ENCODE peak calls at places on chromosomes 16 and 17, in six cellular contexts. Z is activated gamma-delta T cell treated with Interleukin-2 at 50 U/mL for 16 hours, T is retinal pigment epithelial cell, R is GM10248, W is esophagus muscularis mucosa, N is NCI-H1105. F is an unnamed sample.

GRCh38 chr17:2235792-2236365 is 67.7 kb downstream of the SMG6 start:
- DNase-seq in Z (no peak), T (no peak), R (no peak), W (no peak), N (no peak), F (no peak)

GRCh38 chr17:39979865-39980401 is 674 bp upstream of the PSMD3 start:
- DNase-seq in W (no peak), T (no peak), Z (peak), R (no peak), N (peak), F (no peak)

GRCh38 chr16:49884033-49884707 is 28.3 kb upstream of the ZNF423 start:
- DNase-seq in Z (no peak), W (no peak), R (no peak), N (no peak), T (no peak), F (no peak)

GRCh38 chr16:89375021-89375420 is 115.3 kb downstream of the ANKRD11 start:
- DNase-seq in R (no peak), T (peak), N (no peak), W (no peak), Z (no peak), F (no peak)

GRCh38 chr16:67528870-67529638 is 425 bp downstream of the RIPOR1 start:
- DNase-seq in T (no peak), R (peak), W (no peak), Z (no peak), N (no peak), F (no peak)

GRCh38 chr16:19963306-19963705 is 78.7 kb upstream of the GPRC5B start:
- DNase-seq in R (no peak), N (peak), T (no peak), Z (no peak), W (no peak), F (no peak)

GRCh38 chr16:88454315-88455057 is 1.4 kb downstream of the ZFPM1 start:
- DNase-seq in Z (peak), T (no peak), R (no peak), W (no peak), N (no peak), F (no peak)

GRCh38 chr16:56424791-56425438 is 430 bp downstream of the AMFR start:
- DNase-seq in R (no peak), N (peak), T (no peak), W (no peak), Z (peak), F (peak)

GRCh38 chr17:7133424-7133823 is 18.8 kb upstream of the ASGR2 start:
- DNase-seq in W (no peak), T (no peak), R (no peak), Z (peak), N (no peak), F (no peak)

GRCh38 chr16:46885960-46886763 is 2.0 kb downstream of the GPT2 start:
- DNase-seq in Z (no peak), T (peak), N (no peak), R (no peak), W (no peak), F (no peak)